ENCODE peak calls at places on chromosome 22, in four cellular contexts. One of them, this sample, is unnamed. For H3K36me3, the result is how much of the 10 kb centered on the place peaks cover.

GRCh38 chr22:45317551-45318167 is 7.9 kb downstream of the FAM118A start:
- DNase-seq in upper lobe of left lung: no peak
- DNase-seq in transverse colon: peak
- DNase-seq in OCI-LY7: no peak
- DNase-seq in this sample: peak

GRCh38 chr22:32684822-32685187 is 116.7 kb upstream of the TIMP3 start:
- DNase-seq in transverse colon: no peak
- DNase-seq in upper lobe of left lung: no peak
- DNase-seq in OCI-LY7: no peak
- DNase-seq in this sample: no peak

GRCh38 chr22:47453049-47453448 is 690.6 kb downstream of the TBC1D22A start:
- DNase-seq in upper lobe of left lung: no peak
- DNase-seq in transverse colon: no peak
- DNase-seq in OCI-LY7: no peak
- DNase-seq in this sample: no peak

GRCh38 chr22:45942344-45942743 is 34.6 kb downstream of the WNT7B start:
- DNase-seq in transverse colon: no peak
- DNase-seq in upper lobe of left lung: peak
- DNase-seq in OCI-LY7: no peak
- DNase-seq in this sample: no peak

GRCh38 chr22:41862530-41863266 is 29.8 kb downstream of the SREBF2 start:
- DNase-seq in upper lobe of left lung: no peak
- DNase-seq in OCI-LY7: peak
- DNase-seq in transverse colon: no peak
- DNase-seq in this sample: no peak

GRCh38 chr22:46731246-46732040 is 6.6 kb downstream of the CERK start:
- DNase-seq in transverse colon: peak
- DNase-seq in OCI-LY7: no peak
- DNase-seq in upper lobe of left lung: no peak
- DNase-seq in this sample: no peak

GRCh38 chr22:19766235-19766505 is 5.6 kb downstream of the TBX1 start:
- DNase-seq in transverse colon: no peak
- DNase-seq in OCI-LY7: no peak
- DNase-seq in upper lobe of left lung: peak
- DNase-seq in this sample: no peak

GRCh38 chr22:28283025-28283654 is 364.1 kb upstream of the PITPNB start:
- DNase-seq in transverse colon: no peak
- DNase-seq in OCI-LY7: no peak
- DNase-seq in upper lobe of left lung: no peak
- DNase-seq in this sample: no peak

GRCh38 chr22:37036655-37037377 is 14.7 kb upstream of the KCTD17 start:
- DNase-seq in upper lobe of left lung: no peak
- DNase-seq in transverse colon: no peak
- DNase-seq in OCI-LY7: no peak
- DNase-seq in this sample: no peak
- H3K36me3 ChIP-seq in upper lobe of left lung: under half
- H3K36me3 ChIP-seq in transverse colon: under half
- H3K36me3 ChIP-seq in OCI-LY7: under half
- H3K36me3 ChIP-seq in this sample: under half

GRCh38 chr22:39381930-39382329 is 17.6 kb upstream of the TAB1 start:
- DNase-seq in upper lobe of left lung: no peak
- DNase-seq in transverse colon: no peak
- DNase-seq in OCI-LY7: no peak
- DNase-seq in this sample: no peak

GRCh38 chr22:39382410-39382809 is 17.2 kb upstream of the TAB1 start:
- DNase-seq in upper lobe of left lung: no peak
- DNase-seq in transverse colon: no peak
- DNase-seq in OCI-LY7: no peak
- DNase-seq in this sample: no peak

GRCh38 chr22:39383841-39384625 is 15.5 kb upstream of the TAB1 start:
- DNase-seq in OCI-LY7: no peak
- DNase-seq in transverse colon: no peak
- DNase-seq in upper lobe of left lung: no peak
- DNase-seq in this sample: no peak

GRCh38 chr22:39380331-39380730 is 19.2 kb upstream of the TAB1 start:
- DNase-seq in upper lobe of left lung: no peak
- DNase-seq in transverse colon: no peak
- DNase-seq in OCI-LY7: no peak
- DNase-seq in this sample: no peak

DNA sequence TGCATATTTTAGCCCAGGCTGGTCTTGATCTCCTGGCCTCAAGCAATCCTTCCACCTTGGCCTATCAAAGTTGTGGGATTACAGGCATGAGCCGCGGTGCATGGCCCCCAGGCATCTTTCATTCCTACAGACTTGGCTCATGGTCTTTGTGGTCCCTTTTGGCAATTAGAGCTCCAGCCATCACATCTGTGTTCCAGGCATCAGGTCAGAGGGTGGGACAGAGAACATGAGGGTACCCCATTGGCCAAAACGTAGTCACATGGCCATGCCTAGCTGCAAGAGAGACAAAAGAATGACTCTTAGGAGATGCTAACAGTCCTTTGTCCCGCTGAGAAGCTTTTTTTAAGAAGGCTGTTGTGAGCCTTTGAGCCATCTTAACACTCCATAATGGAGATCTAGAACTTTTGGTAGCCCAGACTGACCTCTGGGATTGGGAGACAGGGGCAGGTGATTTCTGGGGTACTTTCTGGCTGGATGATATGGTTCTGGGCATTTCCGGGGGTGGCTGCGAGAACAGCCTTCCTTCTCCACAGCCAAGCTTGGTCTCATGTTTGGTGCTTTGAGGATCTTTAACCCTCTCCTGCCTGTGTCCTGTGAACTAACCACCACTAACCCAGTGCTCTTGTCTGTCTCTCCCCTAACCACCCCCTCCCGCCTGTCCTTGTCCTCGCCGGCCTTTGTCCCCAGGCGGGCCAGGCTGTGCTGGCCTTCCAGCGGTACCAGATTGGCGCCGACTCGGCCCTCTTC is 18.4 kb upstream of the TAB1 start:
- DNase-seq in OCI-LY7: no peak
- DNase-seq in transverse colon: no peak
- DNase-seq in upper lobe of left lung: no peak
- DNase-seq in this sample: no peak
- H3K36me3 ChIP-seq in OCI-LY7: under half
- H3K36me3 ChIP-seq in transverse colon: under half
- H3K36me3 ChIP-seq in upper lobe of left lung: under half
- H3K36me3 ChIP-seq in this sample: under half

DNA sequence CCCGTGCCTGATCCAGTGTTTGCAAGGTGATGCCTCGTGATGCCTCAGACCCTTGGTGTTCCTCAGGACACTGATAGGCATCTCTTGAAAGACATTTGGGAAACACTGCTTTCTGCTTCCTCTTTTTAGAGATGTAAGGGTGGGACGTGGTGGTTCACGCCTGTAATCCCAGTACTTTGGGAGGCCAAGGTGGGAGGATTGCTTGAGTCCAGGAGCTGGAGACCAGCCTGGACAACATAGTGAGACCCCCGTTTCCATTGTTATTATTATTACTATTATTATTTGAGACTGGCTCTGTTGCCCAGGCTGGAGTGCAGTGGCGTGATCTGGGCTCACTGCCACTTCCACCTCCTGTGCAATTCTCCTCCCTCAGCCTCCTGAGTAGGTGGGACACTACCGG is 6.5 kb upstream of the SOX10 start:
- DNase-seq in upper lobe of left lung: no peak
- DNase-seq in transverse colon: no peak
- DNase-seq in OCI-LY7: no peak
- DNase-seq in this sample: no peak
- H3K36me3 ChIP-seq in upper lobe of left lung: under half
- H3K36me3 ChIP-seq in transverse colon: under half
- H3K36me3 ChIP-seq in OCI-LY7: under half
- H3K36me3 ChIP-seq in this sample: under half

GRCh38 chr22:49885881-49886280 is 32.2 kb downstream of the ZBED4 start:
- DNase-seq in transverse colon: no peak
- DNase-seq in OCI-LY7: no peak
- DNase-seq in upper lobe of left lung: peak
- DNase-seq in this sample: no peak

GRCh38 chr22:49889071-49889470 is 29.2 kb downstream of the ALG12 start:
- DNase-seq in transverse colon: no peak
- DNase-seq in upper lobe of left lung: no peak
- DNase-seq in OCI-LY7: no peak
- DNase-seq in this sample: no peak

GRCh38 chr22:49886346-49887073 is 31.7 kb downstream of the ALG12 start:
- DNase-seq in transverse colon: no peak
- DNase-seq in upper lobe of left lung: no peak
- DNase-seq in OCI-LY7: no peak
- DNase-seq in this sample: no peak

GRCh38 chr22:49887074-49887471 is 31.2 kb downstream of the ALG12 start:
- DNase-seq in OCI-LY7: no peak
- DNase-seq in transverse colon: no peak
- DNase-seq in upper lobe of left lung: no peak
- DNase-seq in this sample: no peak

GRCh38 chr22:49887716-49888115 is 30.5 kb downstream of the ALG12 start:
- DNase-seq in upper lobe of left lung: no peak
- DNase-seq in OCI-LY7: no peak
- DNase-seq in transverse colon: no peak
- DNase-seq in this sample: no peak
- H3K36me3 ChIP-seq in upper lobe of left lung: under half
- H3K36me3 ChIP-seq in OCI-LY7: half or more
- H3K36me3 ChIP-seq in transverse colon: under half
- H3K36me3 ChIP-seq in this sample: under half